ENCODE peak calls at places on chromosomes 5 and 9, in eight cellular contexts. D is stimulated activated CD4-positive, alpha-beta T cell treated with anti-CD3 and anti-CD28 coated beads, Interleukin-4, amount 100 ng/mL, for 24 hours; C is T-helper 9 cell; G is activated CD8-positive, alpha-beta memory T cell treated with anti-CD3 and anti-CD28 coated beads for 24 hours; K is AG08396; S is retina; F is ureter; W is Daoy. Z is an unnamed sample.

GRCh38 chr9:124514125-124514524 is 6.9 kb upstream of the NR5A1 start:
- DNase-seq in C (no peak), G (no peak), S (no peak), D (no peak), W (no peak), K (no peak), F (no peak), Z (no peak)

GRCh38 chr9:77864096-77864889 is 167.3 kb downstream of the GNAQ start:
- DNase-seq in F (no peak), W (no peak), G (no peak), S (no peak), D (no peak), C (no peak), K (no peak), Z (no peak)

GRCh38 chr9:4842734-4843133 is 50.0 kb downstream of the RCL1 start:
- DNase-seq in S (no peak), G (no peak), W (no peak), C (no peak), F (no peak), D (no peak), K (no peak), Z (no peak)

GRCh38 chr5:136031713-136032112 is 2.9 kb downstream of the TGFBI start:
- DNase-seq in D (no peak), F (no peak), C (no peak), K (no peak), S (no peak), G (no peak), W (no peak), Z (peak)

GRCh38 chr5:120823316-120823715 is 359.2 kb downstream of the PRR16 start:
- DNase-seq in C (no peak), D (no peak), W (no peak), S (no peak), K (no peak), F (no peak), G (no peak), Z (no peak)

GRCh38 chr9:115022760-115023434 is 92.5 kb upstream of the TNFSF8 start:
- DNase-seq in K (peak), S (no peak), G (no peak), F (no peak), C (no peak), W (peak), D (no peak), Z (no peak)

GRCh38 chr5:84724683-84725082 is 340.0 kb upstream of the EDIL3 start:
- DNase-seq in W (peak), D (no peak), G (no peak), C (no peak), F (no peak), K (no peak), S (no peak), Z (no peak)

GRCh38 chr5:97071101-97071500 is 71.3 kb downstream of the LIX1 start:
- DNase-seq in G (no peak), K (peak), F (peak), S (no peak), W (peak), D (no peak), C (no peak), Z (peak)

GRCh38 chr9:98091735-98092632 is 27.0 kb downstream of the TRIM14 start:
- DNase-seq in F (no peak), C (no peak), D (no peak), K (no peak), W (no peak), G (no peak), S (peak), Z (peak)

GRCh38 chr5:68423154-68423811 is 207.7 kb downstream of the PIK3R1 start:
- DNase-seq in G (no peak), K (no peak), S (no peak), W (no peak), F (no peak), C (no peak), D (no peak), Z (no peak)

GRCh38 chr9:36842560-36843530 is 191.2 kb downstream of the PAX5 start:
- DNase-seq in D (no peak), C (no peak), W (peak), F (no peak), K (no peak), S (no peak), G (no peak), Z (no peak)

GRCh38 chr9:106421772-106422171 is 441.2 kb upstream of the ZNF462 start:
- DNase-seq in G (no peak), D (no peak), K (no peak), W (peak), S (no peak), C (no peak), F (no peak), Z (no peak)

GRCh38 chr5:148011407-148012124 is 52.2 kb upstream of the SPINK5 start:
- DNase-seq in G (no peak), C (no peak), K (no peak), F (peak), W (peak), D (no peak), S (no peak), Z (peak)